ENCODE peak calls at places on chromosomes 3 and 15, in four cellular contexts. R, M, Y and X are unnamed samples.

GRCh38 chr3:46517016-46517770 is 19.4 kb downstream of the RTP3 start:
- DNase-seq in M (peak), Y (no peak), R (no peak), X (no peak)

GRCh38 chr3:38458796-38459498 is 5.3 kb downstream of the ACVR2B start:
- DNase-seq in R (no peak), M (peak), Y (no peak), X (no peak)

GRCh38 chr3:48635222-48636021 is at the start of gene SLC26A6:
- DNase-seq in Y (peak), M (peak), R (peak), X (peak)

GRCh38 chr15:58043192-58043903 is 22.2 kb downstream of the ALDH1A2 start:
- DNase-seq in Y (no peak), R (no peak), M (peak), X (peak)

GRCh38 chr3:72129384-72130094 is 344.6 kb upstream of the PROK2 start:
- DNase-seq in R (no peak), M (no peak), Y (no peak), X (no peak)

GRCh38 chr3:78887608-78888011 is 880.2 kb downstream of the ROBO1 start:
- DNase-seq in Y (no peak), R (no peak), M (peak), X (no peak)

GRCh38 chr3:51620543-51620942 is 50.5 kb upstream of the TEX264 start:
- DNase-seq in M (peak), Y (no peak), R (no peak), X (no peak)

GRCh38 chr3:54046677-54047214 is 75.6 kb upstream of the CACNA2D3 start:
- DNase-seq in M (no peak), R (no peak), Y (no peak), X (no peak)

GRCh38 chr3:154182322-154182922 is 61.2 kb downstream of the ARHGEF26 start:
- DNase-seq in R (no peak), M (no peak), Y (no peak), X (no peak)

GRCh38 chr3:152909180-152909883 is 74.4 kb downstream of the P2RY1 start:
- DNase-seq in R (no peak), M (peak), Y (no peak), X (peak)

GRCh38 chr3:174342941-174343431 is 516.1 kb upstream of the NAALADL2 start:
- DNase-seq in M (peak), R (no peak), Y (no peak), X (no peak)

GRCh38 chr3:72571052-72571451 is 277.2 kb downstream of the SHQ1 start:
- DNase-seq in R (no peak), M (no peak), Y (no peak), X (no peak)

GRCh38 chr3:183944790-183945189 is 60.1 kb upstream of the PARL start:
- DNase-seq in Y (no peak), M (no peak), R (no peak), X (no peak)

GRCh38 chr3:183946037-183946436 is 61.4 kb upstream of the PARL start:
- DNase-seq in R (no peak), M (no peak), Y (no peak), X (no peak)

GRCh38 chr3:183951459-183951858 is 66.2 kb downstream of the ABCC5 start:
- DNase-seq in R (no peak), M (no peak), Y (no peak), X (no peak)

GRCh38 chr3:183953471-183954070 is 64.1 kb downstream of the ABCC5 start:
- DNase-seq in R (no peak), Y (no peak), M (no peak), X (no peak)

GRCh38 chr3:183949690-183950089 is 65.0 kb upstream of the PARL start:
- DNase-seq in R (no peak), M (no peak), Y (no peak), X (no peak)
- H3K4me2 ChIP-seq in R (no peak), M (no peak), Y (no peak), X (no peak)

GRCh38 chr15:68593826-68594532 is 15.2 kb downstream of the CORO2B start:
- DNase-seq in R (no peak), M (no peak), Y (no peak), X (no peak)
- H3K18ac ChIP-seq in R (no peak), M (no peak), Y (no peak), X (no peak)

GRCh38 chr3:100956276-100956675 is 36.9 kb downstream of the ABI3BP start:
- DNase-seq in R (no peak), M (no peak), Y (no peak), X (no peak)

GRCh38 chr3:100954990-100955389 is 38.2 kb downstream of the ABI3BP start:
- DNase-seq in M (peak), Y (no peak), R (no peak), X (no peak)

GRCh38 chr3:100953103-100953502 is 40.1 kb downstream of the ABI3BP start:
- DNase-seq in R (no peak), M (no peak), Y (no peak), X (no peak)

GRCh38 chr3:100954199-100954935 is 38.9 kb downstream of the ABI3BP start:
- DNase-seq in R (no peak), Y (no peak), M (peak), X (no peak)

DNA sequence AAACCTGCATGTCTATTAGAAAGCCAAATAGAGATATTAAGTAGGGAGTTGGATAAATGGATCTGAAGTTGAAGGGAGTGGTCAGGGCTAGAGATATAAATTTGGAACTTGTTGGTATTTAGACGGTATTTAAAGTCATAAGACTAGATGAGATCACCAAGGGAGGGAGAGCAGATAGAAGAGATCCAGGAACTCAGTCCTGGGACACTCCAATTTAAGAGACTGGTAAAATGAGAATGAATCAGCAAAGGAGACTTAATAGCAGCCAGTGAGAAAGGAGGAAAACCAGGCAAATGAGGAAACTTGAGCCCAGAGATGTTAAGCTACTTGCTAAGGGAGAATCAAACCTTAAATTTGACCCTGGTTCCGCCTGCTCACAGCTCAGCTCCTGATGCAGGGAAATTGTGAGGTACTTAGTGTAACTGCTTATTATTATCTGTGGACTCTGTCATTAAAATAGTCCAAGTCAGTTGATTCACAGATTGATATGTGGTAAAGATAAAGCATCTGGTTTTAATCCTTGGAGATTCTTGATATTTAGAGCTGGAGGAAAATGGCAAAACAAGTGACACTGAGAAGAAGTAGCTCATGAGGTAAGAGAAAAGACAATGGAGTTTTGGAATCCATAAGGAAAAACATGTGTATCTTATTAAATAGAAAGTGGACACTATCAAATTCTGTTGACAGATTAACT is 35.7 kb downstream of the ABI3BP start:
- DNase-seq in M (peak), R (no peak), Y (no peak), X (no peak)
- H4K5ac ChIP-seq in M (no peak), R (no peak), Y (no peak), X (no peak)

GRCh38 chr15:99731336-99732267 is 1.6 kb downstream of the LYSMD4 start:
- DNase-seq in R (peak), Y (no peak), M (no peak), X (peak)
- H3K4me2 ChIP-seq in R (peak), Y (peak), M (peak), X (peak)

DNA sequence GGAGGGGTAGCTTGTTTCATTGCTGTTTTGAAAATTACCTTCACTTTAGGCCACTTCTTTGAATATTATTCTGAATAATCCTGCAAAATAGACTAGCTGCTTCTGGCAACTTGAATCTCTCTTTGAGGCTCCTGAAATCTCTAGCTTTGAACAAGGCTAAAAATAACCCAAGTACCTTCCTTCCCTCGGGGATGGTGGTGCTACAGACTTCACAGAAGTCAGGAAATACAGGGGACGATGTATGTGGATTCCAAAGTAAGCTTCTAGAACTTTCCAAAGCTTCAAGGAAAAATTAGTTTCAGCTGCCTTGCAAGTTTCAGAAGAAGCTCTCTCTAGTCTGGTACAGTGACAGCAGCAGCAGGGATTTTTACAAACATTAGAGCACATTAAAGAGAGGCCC is 783.2 kb upstream of the ARPP21 start:
- DNase-seq in Y (no peak), M (no peak), R (no peak), X (peak)
- H3K18ac ChIP-seq in Y (no peak), M (no peak), R (no peak), X (peak)